ENCODE peak calls at places on chromosomes 3 and 15, in five cellular contexts. G is K562; Y is naive thymus-derived CD4-positive, alpha-beta T cell; C is esophagus squamous epithelium; J is adrenal gland. V is an unnamed sample.

GRCh38 chr3:126208182-126208581 is 27.8 kb upstream of the ALDH1L1 start:
- DNase-seq in Y (no peak), G (no peak), C (no peak), J (no peak), V (no peak)

GRCh38 chr3:183824761-183825379 is 507 bp downstream of the MAP6D1 start:
- DNase-seq in G (no peak), C (no peak), Y (no peak), J (no peak), V (no peak)

GRCh38 chr3:87318609-87319008 is 42.2 kb upstream of the POU1F1 start:
- DNase-seq in G (no peak), Y (no peak), J (no peak), C (no peak), V (no peak)

GRCh38 chr3:26558257-26558656 is 64.3 kb upstream of the LRRC3B start:
- DNase-seq in G (no peak), Y (no peak), C (no peak), J (no peak), V (no peak)

GRCh38 chr3:51581529-51581928 is 43.0 kb downstream of the RAD54L2 start:
- DNase-seq in G (no peak), C (no peak), Y (no peak), J (peak; percentile 34), V (peak; percentile 2)

GRCh38 chr15:58179741-58180381 is 41.7 kb downstream of the AQP9 start:
- DNase-seq in Y (no peak), J (no peak), C (no peak), G (peak; percentile 32), V (no peak)

GRCh38 chr15:62706361-62706760 is 336.2 kb upstream of the TPM1 start:
- DNase-seq in G (no peak), C (no peak), Y (no peak), J (no peak), V (no peak)

GRCh38 chr3:160668454-160668853 is 8.5 kb upstream of the ARL14 start:
- DNase-seq in J (no peak), Y (no peak), G (no peak), C (no peak), V (no peak)

GRCh38 chr3:29554584-29554983 is 273.7 kb downstream of the RBMS3 start:
- DNase-seq in J (no peak), Y (no peak), C (no peak), G (no peak), V (no peak)

GRCh38 chr3:50594253-50594785 is 17.3 kb downstream of the CISH start:
- DNase-seq in G (no peak), C (no peak), Y (no peak), J (no peak), V (no peak)

DNA sequence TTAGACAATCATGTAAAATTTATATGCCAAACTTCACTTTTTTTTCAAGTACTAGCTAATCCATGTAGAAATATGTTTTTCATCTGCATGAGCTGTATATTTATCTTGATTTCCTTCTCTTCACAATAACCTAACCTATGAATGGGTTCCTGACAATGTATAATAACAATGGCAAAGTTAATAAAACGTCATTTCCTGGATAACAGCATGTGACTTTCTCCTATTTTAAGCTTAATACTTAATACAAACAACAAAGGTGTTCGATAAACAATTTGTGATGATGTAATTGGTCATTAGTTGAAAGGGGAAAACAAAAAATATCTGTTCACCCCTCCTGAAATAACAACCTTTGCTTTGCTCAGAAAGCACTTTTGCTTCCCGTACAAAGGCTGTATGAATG is 20.4 kb downstream of the CD200 start:
- DNase-seq in G (no peak), Y (no peak), J (no peak), C (no peak), V (no peak)
- H3K4me1 ChIP-seq in G (no peaks in the 10 kb centered on the region), Y (peaks cover 10% of the 10 kb centered on the region), J (no peaks in the 10 kb centered on the region), C (peaks cover 13% of the 10 kb centered on the region), V (no peaks in the 10 kb centered on the region)

DNA sequence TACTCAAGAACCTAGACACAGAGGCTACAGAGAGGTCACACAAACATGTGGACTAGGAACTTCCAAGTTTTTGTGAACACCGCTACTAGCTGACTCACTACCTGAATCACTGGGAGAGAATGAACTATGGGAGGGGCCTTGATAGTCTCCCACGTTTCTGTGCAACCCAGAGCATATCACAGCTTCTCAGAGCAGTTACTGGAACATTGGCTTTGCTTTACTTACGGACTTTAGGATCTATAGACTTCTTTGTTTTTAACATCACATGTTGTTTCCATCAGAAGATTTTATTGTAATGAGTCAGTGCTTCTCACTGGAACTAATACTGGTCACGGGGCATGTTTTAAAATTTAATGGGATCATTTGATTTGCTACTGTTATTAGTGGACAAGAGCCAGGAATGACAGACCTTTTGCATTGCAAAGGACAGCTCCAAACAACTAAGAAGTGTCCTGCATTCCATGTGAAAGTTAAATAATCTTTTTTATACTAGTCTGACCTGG is 35.6 kb downstream of the RTP4 start:
- DNase-seq in Y (no peak), C (no peak), J (peak; percentile 21), G (no peak), V (peak; percentile 89)
- H3K4me3 ChIP-seq in Y (no peak overlapping the region), C (no peak overlapping the region), J (no peak overlapping the region), G (no peak overlapping the region), V (no peak overlapping the region)

GRCh38 chr3:141085331-141086047 is 34.3 kb downstream of the SPSB4 start:
- DNase-seq in J (no peak), C (no peak), G (no peak), Y (no peak), V (no peak)

GRCh38 chr3:141083226-141083625 is 32.1 kb downstream of the SPSB4 start:
- DNase-seq in C (no peak), Y (no peak), J (no peak), G (no peak), V (no peak)

GRCh38 chr3:141082064-141082463 is 30.9 kb downstream of the SPSB4 start:
- DNase-seq in G (no peak), C (no peak), J (no peak), Y (no peak), V (no peak)

GRCh38 chr3:141086188-141086587 is 35.0 kb downstream of the SPSB4 start:
- DNase-seq in C (no peak), J (no peak), Y (no peak), G (no peak), V (no peak)

DNA sequence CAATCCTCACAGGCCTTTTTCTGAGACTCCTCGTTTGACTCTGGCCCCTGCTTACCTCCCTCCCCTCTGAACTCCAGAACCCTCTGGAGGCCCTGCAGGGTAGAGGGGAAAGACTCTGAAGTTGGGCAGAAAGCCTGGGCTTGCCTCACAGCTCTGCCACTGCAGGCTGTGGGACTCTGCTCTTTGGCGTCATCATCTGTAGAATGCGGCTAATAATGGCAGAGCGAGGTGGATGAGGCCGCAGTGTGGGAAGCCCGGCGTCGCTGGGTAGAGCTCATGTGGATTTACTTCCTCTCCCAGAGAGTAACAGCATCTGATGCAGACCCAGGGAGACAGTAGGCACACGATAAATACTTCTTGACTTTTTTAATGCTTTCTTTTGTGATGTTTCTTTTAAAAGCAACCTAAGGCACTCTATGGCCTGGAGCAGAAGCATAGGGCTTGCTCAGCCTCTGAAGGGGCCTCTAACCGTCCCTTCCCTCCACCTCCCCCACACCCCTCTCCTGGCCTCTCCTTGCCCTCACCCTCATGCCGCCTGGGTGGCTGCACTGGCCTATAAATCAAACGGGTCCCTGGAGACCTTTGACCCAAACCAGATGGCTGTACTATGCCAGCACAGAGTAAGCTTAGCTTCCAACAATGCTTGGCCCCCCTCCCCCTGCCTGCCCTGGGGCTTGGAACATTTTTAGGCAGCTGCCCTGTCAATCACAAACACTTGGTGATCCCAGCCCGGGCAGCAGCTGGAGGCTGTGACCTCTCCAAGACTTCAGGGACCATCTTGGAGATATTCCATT is 32.9 kb downstream of the SPSB4 start:
- DNase-seq in Y (no peak), C (no peak), J (no peak), G (no peak), V (no peak)
- H3K4me1 ChIP-seq in Y (no peaks in the 10 kb centered on the region), C (no peaks in the 10 kb centered on the region), J (no peaks in the 10 kb centered on the region), G (no peaks in the 10 kb centered on the region), V (no peaks in the 10 kb centered on the region)

GRCh38 chr15:67746022-67746421 is 79.3 kb upstream of the SKOR1 start:
- DNase-seq in C (no peak), J (no peak), G (no peak), Y (no peak), V (no peak)
- H3K4me3 ChIP-seq in C (no peak overlapping the region), J (no peak overlapping the region), G (no peak overlapping the region), Y (peak overlapping the region; percentile 12), V (no peak overlapping the region)

GRCh38 chr3:112170046-112170445 is 37.0 kb upstream of the GCSAM start:
- DNase-seq in Y (no peak), J (no peak), C (no peak), G (no peak), V (no peak)

GRCh38 chr3:112171144-112171543 is 38.1 kb upstream of the GCSAM start:
- DNase-seq in G (no peak), Y (no peak), J (no peak), C (no peak), V (no peak)

GRCh38 chr3:112175646-112176045 is 42.6 kb upstream of the GCSAM start:
- DNase-seq in Y (no peak), G (no peak), J (no peak), C (no peak), V (no peak)

DNA sequence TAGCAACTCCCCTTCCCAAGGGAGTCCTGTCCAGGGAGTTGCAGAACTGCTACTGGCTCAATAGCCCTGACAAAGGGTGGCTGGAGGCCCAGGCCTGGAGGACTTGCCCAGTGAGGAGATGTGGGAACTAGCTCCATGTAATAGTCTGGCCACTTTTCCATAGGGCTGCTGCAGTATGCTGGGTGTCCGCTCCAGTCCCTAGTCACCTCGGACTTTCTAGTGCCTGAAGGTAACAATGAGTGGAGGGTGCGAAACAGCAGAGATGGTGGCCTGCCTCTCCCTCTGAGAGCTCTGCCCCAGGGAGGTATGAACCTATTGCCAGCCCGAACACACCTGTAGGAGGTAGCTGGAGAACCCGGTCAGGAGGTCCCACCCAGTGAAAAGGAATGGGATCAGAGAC is 42.0 kb upstream of the GCSAM start:
- DNase-seq in G (no peak), J (no peak), C (no peak), Y (no peak), V (no peak)
- H3K4me1 ChIP-seq in G (no peaks in the 10 kb centered on the region), J (no peaks in the 10 kb centered on the region), C (no peaks in the 10 kb centered on the region), Y (no peaks in the 10 kb centered on the region), V (no peaks in the 10 kb centered on the region)

DNA sequence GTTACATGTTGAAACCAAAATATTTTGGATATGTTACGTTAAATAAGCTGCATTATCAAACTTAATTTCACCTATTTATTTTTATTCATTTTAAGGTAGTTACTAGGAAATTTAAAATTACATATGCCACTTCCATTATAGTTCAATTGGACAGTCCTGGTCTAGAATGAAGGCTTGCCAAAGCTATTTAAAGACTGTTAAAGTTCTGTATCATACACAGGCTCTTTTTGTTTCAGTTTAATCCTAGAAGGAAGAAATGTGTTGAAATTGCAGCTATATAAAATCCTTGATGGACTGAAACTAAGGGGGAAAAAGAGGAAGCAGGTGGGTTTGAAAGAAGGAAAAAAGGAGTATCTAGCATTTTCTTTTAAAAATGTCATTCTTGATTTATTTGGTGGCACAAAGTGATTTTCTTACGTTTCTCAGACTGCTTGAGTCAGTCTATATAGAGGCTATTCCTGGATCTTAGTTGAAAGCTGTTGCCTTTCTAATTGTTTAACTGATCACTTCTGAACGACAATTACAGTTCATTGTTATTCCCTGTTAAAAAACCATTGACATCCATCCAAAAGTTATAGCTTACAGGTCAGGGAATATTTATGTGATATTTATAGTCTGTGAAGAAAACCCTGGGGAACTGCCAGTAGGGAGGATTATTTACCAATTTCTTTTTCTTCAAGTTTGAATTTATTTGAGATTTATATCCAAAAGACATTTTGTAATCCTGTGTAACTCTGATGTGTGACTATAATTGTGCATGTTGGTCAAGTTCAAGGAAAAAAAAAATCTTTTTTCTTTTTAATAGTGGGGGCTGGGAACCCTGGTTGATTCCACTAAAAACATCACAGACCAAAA is 194.9 kb downstream of the RORA start:
- DNase-seq in Y (no peak), C (no peak), G (no peak), J (no peak), V (no peak)
- H3K4me3 ChIP-seq in Y (no peak overlapping the region), C (no peak overlapping the region), G (no peak overlapping the region), J (no peak overlapping the region), V (no peak overlapping the region)